ENCODE peak calls at places on chromosomes 16 and 17, in six cellular contexts. One of them, this sample, is unnamed.

GRCh38 chr17:17246879-17247278 is 9.9 kb upstream of the FLCN start:
- DNase-seq in breast epithelium: no peak
- DNase-seq in DMS79 treated with DMSO at 0.1 percent for 48 hours: no peak
- DNase-seq in HTR-8/SVneo: no peak
- DNase-seq in activated B cell treated with CpG ODN at 0.5 μM for 24 hours: no peak
- DNase-seq in stimulated activated CD8-positive, alpha-beta memory T cell treated with anti-CD3 and anti-CD28 coated beads, Interleukin-7, amount 100 ng/mL, for 48 hours: no peak
- DNase-seq in this sample: no peak

GRCh38 chr17:57213180-57213825 is 43.0 kb upstream of the MSI2 start:
- DNase-seq in breast epithelium: no peak
- DNase-seq in DMS79 treated with DMSO at 0.1 percent for 48 hours: no peak
- DNase-seq in HTR-8/SVneo: no peak
- DNase-seq in activated B cell treated with CpG ODN at 0.5 μM for 24 hours: no peak
- DNase-seq in stimulated activated CD8-positive, alpha-beta memory T cell treated with anti-CD3 and anti-CD28 coated beads, Interleukin-7, amount 100 ng/mL, for 48 hours: no peak
- DNase-seq in this sample: no peak

GRCh38 chr16:68528686-68529379 is 10.3 kb upstream of the ZFP90 start:
- DNase-seq in breast epithelium: peak
- DNase-seq in DMS79 treated with DMSO at 0.1 percent for 48 hours: peak
- DNase-seq in HTR-8/SVneo: peak
- DNase-seq in activated B cell treated with CpG ODN at 0.5 μM for 24 hours: peak
- DNase-seq in stimulated activated CD8-positive, alpha-beta memory T cell treated with anti-CD3 and anti-CD28 coated beads, Interleukin-7, amount 100 ng/mL, for 48 hours: peak
- DNase-seq in this sample: peak

GRCh38 chr17:32912218-32912897 is 15.6 kb upstream of the TMEM98 start:
- DNase-seq in breast epithelium: peak
- DNase-seq in DMS79 treated with DMSO at 0.1 percent for 48 hours: no peak
- DNase-seq in HTR-8/SVneo: no peak
- DNase-seq in activated B cell treated with CpG ODN at 0.5 μM for 24 hours: no peak
- DNase-seq in stimulated activated CD8-positive, alpha-beta memory T cell treated with anti-CD3 and anti-CD28 coated beads, Interleukin-7, amount 100 ng/mL, for 48 hours: no peak
- DNase-seq in this sample: peak

GRCh38 chr17:60351012-60351695 is 40.8 kb downstream of the USP32 start:
- DNase-seq in breast epithelium: no peak
- DNase-seq in DMS79 treated with DMSO at 0.1 percent for 48 hours: no peak
- DNase-seq in HTR-8/SVneo: no peak
- DNase-seq in activated B cell treated with CpG ODN at 0.5 μM for 24 hours: no peak
- DNase-seq in stimulated activated CD8-positive, alpha-beta memory T cell treated with anti-CD3 and anti-CD28 coated beads, Interleukin-7, amount 100 ng/mL, for 48 hours: no peak
- DNase-seq in this sample: no peak

GRCh38 chr17:41061969-41062368 is 2.1 kb upstream of the KRTAP2-3 start:
- DNase-seq in breast epithelium: no peak
- DNase-seq in DMS79 treated with DMSO at 0.1 percent for 48 hours: no peak
- DNase-seq in HTR-8/SVneo: peak
- DNase-seq in activated B cell treated with CpG ODN at 0.5 μM for 24 hours: no peak
- DNase-seq in stimulated activated CD8-positive, alpha-beta memory T cell treated with anti-CD3 and anti-CD28 coated beads, Interleukin-7, amount 100 ng/mL, for 48 hours: no peak
- DNase-seq in this sample: no peak

GRCh38 chr17:34979650-34980352 is 511 bp upstream of the LIG3 start:
- DNase-seq in breast epithelium: no peak
- DNase-seq in DMS79 treated with DMSO at 0.1 percent for 48 hours: no peak
- DNase-seq in HTR-8/SVneo: no peak
- DNase-seq in activated B cell treated with CpG ODN at 0.5 μM for 24 hours: no peak
- DNase-seq in stimulated activated CD8-positive, alpha-beta memory T cell treated with anti-CD3 and anti-CD28 coated beads, Interleukin-7, amount 100 ng/mL, for 48 hours: no peak
- DNase-seq in this sample: peak

GRCh38 chr17:81135503-81136283 is 29.6 kb upstream of the PVALEF start:
- DNase-seq in breast epithelium: no peak
- DNase-seq in DMS79 treated with DMSO at 0.1 percent for 48 hours: peak
- DNase-seq in HTR-8/SVneo: no peak
- DNase-seq in activated B cell treated with CpG ODN at 0.5 μM for 24 hours: no peak
- DNase-seq in stimulated activated CD8-positive, alpha-beta memory T cell treated with anti-CD3 and anti-CD28 coated beads, Interleukin-7, amount 100 ng/mL, for 48 hours: no peak
- DNase-seq in this sample: no peak

GRCh38 chr17:37571674-37572073 is 37.5 kb downstream of the SYNRG start:
- DNase-seq in breast epithelium: no peak
- DNase-seq in DMS79 treated with DMSO at 0.1 percent for 48 hours: no peak
- DNase-seq in HTR-8/SVneo: no peak
- DNase-seq in activated B cell treated with CpG ODN at 0.5 μM for 24 hours: no peak
- DNase-seq in stimulated activated CD8-positive, alpha-beta memory T cell treated with anti-CD3 and anti-CD28 coated beads, Interleukin-7, amount 100 ng/mL, for 48 hours: no peak
- DNase-seq in this sample: no peak

GRCh38 chr17:1931759-1932579 is 93.2 kb downstream of the RTN4RL1 start:
- DNase-seq in breast epithelium: peak
- DNase-seq in DMS79 treated with DMSO at 0.1 percent for 48 hours: peak
- DNase-seq in HTR-8/SVneo: no peak
- DNase-seq in activated B cell treated with CpG ODN at 0.5 μM for 24 hours: no peak
- DNase-seq in stimulated activated CD8-positive, alpha-beta memory T cell treated with anti-CD3 and anti-CD28 coated beads, Interleukin-7, amount 100 ng/mL, for 48 hours: no peak
- DNase-seq in this sample: peak

GRCh38 chr16:22217890-22218730 is 12.0 kb downstream of the EEF2K start:
- DNase-seq in breast epithelium: no peak
- DNase-seq in DMS79 treated with DMSO at 0.1 percent for 48 hours: no peak
- DNase-seq in HTR-8/SVneo: no peak
- DNase-seq in activated B cell treated with CpG ODN at 0.5 μM for 24 hours: peak
- DNase-seq in stimulated activated CD8-positive, alpha-beta memory T cell treated with anti-CD3 and anti-CD28 coated beads, Interleukin-7, amount 100 ng/mL, for 48 hours: no peak
- DNase-seq in this sample: no peak

GRCh38 chr16:47311738-47312505 is 148.9 kb downstream of the ITFG1 start:
- DNase-seq in breast epithelium: no peak
- DNase-seq in DMS79 treated with DMSO at 0.1 percent for 48 hours: peak
- DNase-seq in HTR-8/SVneo: no peak
- DNase-seq in activated B cell treated with CpG ODN at 0.5 μM for 24 hours: no peak
- DNase-seq in stimulated activated CD8-positive, alpha-beta memory T cell treated with anti-CD3 and anti-CD28 coated beads, Interleukin-7, amount 100 ng/mL, for 48 hours: no peak
- DNase-seq in this sample: peak

GRCh38 chr17:30947796-30948195 is 23.0 kb upstream of the RNF135 start:
- DNase-seq in breast epithelium: no peak
- DNase-seq in DMS79 treated with DMSO at 0.1 percent for 48 hours: no peak
- DNase-seq in HTR-8/SVneo: no peak
- DNase-seq in activated B cell treated with CpG ODN at 0.5 μM for 24 hours: no peak
- DNase-seq in stimulated activated CD8-positive, alpha-beta memory T cell treated with anti-CD3 and anti-CD28 coated beads, Interleukin-7, amount 100 ng/mL, for 48 hours: no peak
- DNase-seq in this sample: no peak

GRCh38 chr17:48596000-48596734 is 2.6 kb upstream of the HOXB5 start:
- DNase-seq in breast epithelium: no peak
- DNase-seq in DMS79 treated with DMSO at 0.1 percent for 48 hours: peak
- DNase-seq in HTR-8/SVneo: no peak
- DNase-seq in activated B cell treated with CpG ODN at 0.5 μM for 24 hours: no peak
- DNase-seq in stimulated activated CD8-positive, alpha-beta memory T cell treated with anti-CD3 and anti-CD28 coated beads, Interleukin-7, amount 100 ng/mL, for 48 hours: no peak
- DNase-seq in this sample: no peak

GRCh38 chr16:75550211-75550662 is 5.8 kb downstream of the TMEM231 start:
- DNase-seq in breast epithelium: no peak
- DNase-seq in DMS79 treated with DMSO at 0.1 percent for 48 hours: no peak
- DNase-seq in HTR-8/SVneo: no peak
- DNase-seq in activated B cell treated with CpG ODN at 0.5 μM for 24 hours: no peak
- DNase-seq in stimulated activated CD8-positive, alpha-beta memory T cell treated with anti-CD3 and anti-CD28 coated beads, Interleukin-7, amount 100 ng/mL, for 48 hours: no peak
- DNase-seq in this sample: peak

GRCh38 chr17:80647746-80648145 is 103.1 kb downstream of the RPTOR start:
- DNase-seq in breast epithelium: no peak
- DNase-seq in DMS79 treated with DMSO at 0.1 percent for 48 hours: peak
- DNase-seq in HTR-8/SVneo: peak
- DNase-seq in activated B cell treated with CpG ODN at 0.5 μM for 24 hours: no peak
- DNase-seq in stimulated activated CD8-positive, alpha-beta memory T cell treated with anti-CD3 and anti-CD28 coated beads, Interleukin-7, amount 100 ng/mL, for 48 hours: no peak
- DNase-seq in this sample: no peak

GRCh38 chr16:74450236-74450635 is 29.0 kb upstream of the CLEC18B start:
- DNase-seq in breast epithelium: no peak
- DNase-seq in DMS79 treated with DMSO at 0.1 percent for 48 hours: no peak
- DNase-seq in HTR-8/SVneo: no peak
- DNase-seq in activated B cell treated with CpG ODN at 0.5 μM for 24 hours: no peak
- DNase-seq in stimulated activated CD8-positive, alpha-beta memory T cell treated with anti-CD3 and anti-CD28 coated beads, Interleukin-7, amount 100 ng/mL, for 48 hours: no peak
- DNase-seq in this sample: no peak

GRCh38 chr17:67435122-67435521 is 58.0 kb downstream of the PITPNC1 start:
- DNase-seq in breast epithelium: no peak
- DNase-seq in DMS79 treated with DMSO at 0.1 percent for 48 hours: no peak
- DNase-seq in HTR-8/SVneo: no peak
- DNase-seq in activated B cell treated with CpG ODN at 0.5 μM for 24 hours: no peak
- DNase-seq in stimulated activated CD8-positive, alpha-beta memory T cell treated with anti-CD3 and anti-CD28 coated beads, Interleukin-7, amount 100 ng/mL, for 48 hours: no peak
- DNase-seq in this sample: no peak

GRCh38 chr17:65027305-65027704 is 29.2 kb downstream of the GNA13 start:
- DNase-seq in breast epithelium: no peak
- DNase-seq in DMS79 treated with DMSO at 0.1 percent for 48 hours: no peak
- DNase-seq in HTR-8/SVneo: peak
- DNase-seq in activated B cell treated with CpG ODN at 0.5 μM for 24 hours: no peak
- DNase-seq in stimulated activated CD8-positive, alpha-beta memory T cell treated with anti-CD3 and anti-CD28 coated beads, Interleukin-7, amount 100 ng/mL, for 48 hours: no peak
- DNase-seq in this sample: peak

GRCh38 chr16:46573008-46573833 is 48.0 kb downstream of the SHCBP1 start:
- DNase-seq in breast epithelium: no peak
- DNase-seq in DMS79 treated with DMSO at 0.1 percent for 48 hours: no peak
- DNase-seq in HTR-8/SVneo: peak
- DNase-seq in activated B cell treated with CpG ODN at 0.5 μM for 24 hours: no peak
- DNase-seq in stimulated activated CD8-positive, alpha-beta memory T cell treated with anti-CD3 and anti-CD28 coated beads, Interleukin-7, amount 100 ng/mL, for 48 hours: no peak
- DNase-seq in this sample: no peak

This sample was measured in neural progenitor cell.